ENCODE peak calls at places on chromosomes 13 and 19, in ten cellular contexts. One of them, this sample, is unnamed.

GRCh38 chr13:21971662-21972635 is 301.1 kb downstream of the FGF9 start:
- DNase-seq in H4: peak
- DNase-seq in activated T-cell treated with anti-CD3 and anti-CD28 coated beads, Interleukin-2, amount 50 U/mL, for 72 hours: no peak
- DNase-seq in cardiac fibroblast: peak
- DNase-seq in MM.1S: no peak
- DNase-seq in transverse colon: no peak
- DNase-seq in T-helper 1 cell: no peak
- DNase-seq in central memory CD8-positive, alpha-beta T cell: no peak
- DNase-seq in AG09319: no peak
- DNase-seq in upper lobe of right lung: no peak
- DNase-seq in this sample: no peak

GRCh38 chr13:106083620-106084350 is 451.7 kb downstream of the EFNB2 start:
- DNase-seq in upper lobe of right lung: no peak
- DNase-seq in activated T-cell treated with anti-CD3 and anti-CD28 coated beads, Interleukin-2, amount 50 U/mL, for 72 hours: peak
- DNase-seq in cardiac fibroblast: peak
- DNase-seq in MM.1S: peak
- DNase-seq in central memory CD8-positive, alpha-beta T cell: no peak
- DNase-seq in transverse colon: peak
- DNase-seq in AG09319: no peak
- DNase-seq in H4: peak
- DNase-seq in T-helper 1 cell: no peak
- DNase-seq in this sample: peak

GRCh38 chr13:44051923-44052322 is 172.2 kb downstream of the LACC1 start:
- DNase-seq in H4: no peak
- DNase-seq in AG09319: no peak
- DNase-seq in T-helper 1 cell: no peak
- DNase-seq in cardiac fibroblast: no peak
- DNase-seq in MM.1S: no peak
- DNase-seq in central memory CD8-positive, alpha-beta T cell: no peak
- DNase-seq in activated T-cell treated with anti-CD3 and anti-CD28 coated beads, Interleukin-2, amount 50 U/mL, for 72 hours: no peak
- DNase-seq in upper lobe of right lung: no peak
- DNase-seq in transverse colon: no peak
- DNase-seq in this sample: no peak

GRCh38 chr13:40315416-40316064 is 350.9 kb downstream of the FOXO1 start:
- DNase-seq in MM.1S: no peak
- DNase-seq in cardiac fibroblast: peak
- DNase-seq in AG09319: no peak
- DNase-seq in T-helper 1 cell: peak
- DNase-seq in activated T-cell treated with anti-CD3 and anti-CD28 coated beads, Interleukin-2, amount 50 U/mL, for 72 hours: peak
- DNase-seq in H4: no peak
- DNase-seq in upper lobe of right lung: no peak
- DNase-seq in central memory CD8-positive, alpha-beta T cell: no peak
- DNase-seq in transverse colon: no peak
- DNase-seq in this sample: no peak

GRCh38 chr19:3397266-3398022 is 31.1 kb downstream of the NFIC start:
- DNase-seq in AG09319: no peak
- DNase-seq in transverse colon: peak
- DNase-seq in cardiac fibroblast: no peak
- DNase-seq in H4: no peak
- DNase-seq in central memory CD8-positive, alpha-beta T cell: no peak
- DNase-seq in MM.1S: no peak
- DNase-seq in activated T-cell treated with anti-CD3 and anti-CD28 coated beads, Interleukin-2, amount 50 U/mL, for 72 hours: no peak
- DNase-seq in upper lobe of right lung: peak
- DNase-seq in T-helper 1 cell: no peak
- DNase-seq in this sample: peak

GRCh38 chr19:3132971-3133792 is 2.7 kb upstream of the GNA15 start:
- DNase-seq in transverse colon: peak
- DNase-seq in H4: peak
- DNase-seq in MM.1S: no peak
- DNase-seq in central memory CD8-positive, alpha-beta T cell: peak
- DNase-seq in T-helper 1 cell: peak
- DNase-seq in AG09319: no peak
- DNase-seq in cardiac fibroblast: peak
- DNase-seq in activated T-cell treated with anti-CD3 and anti-CD28 coated beads, Interleukin-2, amount 50 U/mL, for 72 hours: peak
- DNase-seq in upper lobe of right lung: peak
- DNase-seq in this sample: no peak

GRCh38 chr13:79393564-79394249 is 12.3 kb downstream of the RBM26 start:
- DNase-seq in activated T-cell treated with anti-CD3 and anti-CD28 coated beads, Interleukin-2, amount 50 U/mL, for 72 hours: no peak
- DNase-seq in transverse colon: peak
- DNase-seq in AG09319: no peak
- DNase-seq in MM.1S: peak
- DNase-seq in cardiac fibroblast: no peak
- DNase-seq in T-helper 1 cell: no peak
- DNase-seq in central memory CD8-positive, alpha-beta T cell: peak
- DNase-seq in H4: no peak
- DNase-seq in upper lobe of right lung: no peak
- DNase-seq in this sample: peak

GRCh38 chr19:784541-784940 is 12.7 kb upstream of the PTBP1 start:
- DNase-seq in central memory CD8-positive, alpha-beta T cell: no peak
- DNase-seq in H4: no peak
- DNase-seq in activated T-cell treated with anti-CD3 and anti-CD28 coated beads, Interleukin-2, amount 50 U/mL, for 72 hours: no peak
- DNase-seq in transverse colon: no peak
- DNase-seq in T-helper 1 cell: no peak
- DNase-seq in upper lobe of right lung: no peak
- DNase-seq in cardiac fibroblast: no peak
- DNase-seq in MM.1S: no peak
- DNase-seq in AG09319: no peak
- DNase-seq in this sample: no peak

GRCh38 chr19:7516281-7516862 is 469 bp downstream of the ZNF358 start:
- DNase-seq in H4: no peak
- DNase-seq in central memory CD8-positive, alpha-beta T cell: no peak
- DNase-seq in transverse colon: no peak
- DNase-seq in AG09319: no peak
- DNase-seq in activated T-cell treated with anti-CD3 and anti-CD28 coated beads, Interleukin-2, amount 50 U/mL, for 72 hours: no peak
- DNase-seq in upper lobe of right lung: no peak
- DNase-seq in T-helper 1 cell: no peak
- DNase-seq in MM.1S: no peak
- DNase-seq in cardiac fibroblast: no peak
- DNase-seq in this sample: no peak

GRCh38 chr19:33294058-33294798 is 8.1 kb downstream of the CEBPA start:
- DNase-seq in H4: no peak
- DNase-seq in transverse colon: no peak
- DNase-seq in MM.1S: no peak
- DNase-seq in AG09319: no peak
- DNase-seq in activated T-cell treated with anti-CD3 and anti-CD28 coated beads, Interleukin-2, amount 50 U/mL, for 72 hours: no peak
- DNase-seq in upper lobe of right lung: no peak
- DNase-seq in T-helper 1 cell: no peak
- DNase-seq in cardiac fibroblast: no peak
- DNase-seq in central memory CD8-positive, alpha-beta T cell: no peak
- DNase-seq in this sample: no peak

GRCh38 chr19:19113040-19113541 is 25.2 kb downstream of the TMEM161A start:
- DNase-seq in MM.1S: no peak
- DNase-seq in transverse colon: no peak
- DNase-seq in AG09319: no peak
- DNase-seq in activated T-cell treated with anti-CD3 and anti-CD28 coated beads, Interleukin-2, amount 50 U/mL, for 72 hours: no peak
- DNase-seq in H4: no peak
- DNase-seq in cardiac fibroblast: peak
- DNase-seq in central memory CD8-positive, alpha-beta T cell: no peak
- DNase-seq in T-helper 1 cell: no peak
- DNase-seq in upper lobe of right lung: no peak
- DNase-seq in this sample: peak

GRCh38 chr19:41702208-41702651 is 6.2 kb upstream of the CEACAM5 start:
- DNase-seq in H4: peak
- DNase-seq in AG09319: no peak
- DNase-seq in central memory CD8-positive, alpha-beta T cell: no peak
- DNase-seq in cardiac fibroblast: peak
- DNase-seq in T-helper 1 cell: no peak
- DNase-seq in MM.1S: no peak
- DNase-seq in activated T-cell treated with anti-CD3 and anti-CD28 coated beads, Interleukin-2, amount 50 U/mL, for 72 hours: no peak
- DNase-seq in transverse colon: no peak
- DNase-seq in upper lobe of right lung: no peak
- DNase-seq in this sample: no peak

GRCh38 chr13:81171065-81171647 is 830.2 kb upstream of the SPRY2 start:
- DNase-seq in upper lobe of right lung: no peak
- DNase-seq in H4: no peak
- DNase-seq in AG09319: no peak
- DNase-seq in T-helper 1 cell: no peak
- DNase-seq in cardiac fibroblast: peak
- DNase-seq in transverse colon: no peak
- DNase-seq in activated T-cell treated with anti-CD3 and anti-CD28 coated beads, Interleukin-2, amount 50 U/mL, for 72 hours: no peak
- DNase-seq in MM.1S: peak
- DNase-seq in central memory CD8-positive, alpha-beta T cell: no peak
- DNase-seq in this sample: peak

GRCh38 chr19:45637890-45638667 is 1.1 kb downstream of the EML2 start:
- DNase-seq in H4: no peak
- DNase-seq in upper lobe of right lung: no peak
- DNase-seq in AG09319: no peak
- DNase-seq in T-helper 1 cell: no peak
- DNase-seq in MM.1S: no peak
- DNase-seq in central memory CD8-positive, alpha-beta T cell: no peak
- DNase-seq in activated T-cell treated with anti-CD3 and anti-CD28 coated beads, Interleukin-2, amount 50 U/mL, for 72 hours: no peak
- DNase-seq in cardiac fibroblast: peak
- DNase-seq in transverse colon: peak
- DNase-seq in this sample: no peak

GRCh38 chr13:64488731-64489130 is 2741.4 kb downstream of the PCDH9 start:
- DNase-seq in transverse colon: no peak
- DNase-seq in H4: no peak
- DNase-seq in upper lobe of right lung: no peak
- DNase-seq in AG09319: no peak
- DNase-seq in T-helper 1 cell: no peak
- DNase-seq in cardiac fibroblast: peak
- DNase-seq in activated T-cell treated with anti-CD3 and anti-CD28 coated beads, Interleukin-2, amount 50 U/mL, for 72 hours: no peak
- DNase-seq in central memory CD8-positive, alpha-beta T cell: no peak
- DNase-seq in MM.1S: no peak
- DNase-seq in this sample: no peak

GRCh38 chr13:30725331-30726085 is 9.8 kb upstream of the ALOX5AP start:
- DNase-seq in MM.1S: no peak
- DNase-seq in upper lobe of right lung: no peak
- DNase-seq in transverse colon: no peak
- DNase-seq in central memory CD8-positive, alpha-beta T cell: no peak
- DNase-seq in activated T-cell treated with anti-CD3 and anti-CD28 coated beads, Interleukin-2, amount 50 U/mL, for 72 hours: no peak
- DNase-seq in T-helper 1 cell: no peak
- DNase-seq in AG09319: no peak
- DNase-seq in H4: no peak
- DNase-seq in cardiac fibroblast: peak
- DNase-seq in this sample: no peak

GRCh38 chr13:47418206-47418920 is 521.5 kb upstream of the HTR2A start:
- DNase-seq in activated T-cell treated with anti-CD3 and anti-CD28 coated beads, Interleukin-2, amount 50 U/mL, for 72 hours: no peak
- DNase-seq in upper lobe of right lung: no peak
- DNase-seq in H4: no peak
- DNase-seq in T-helper 1 cell: no peak
- DNase-seq in MM.1S: no peak
- DNase-seq in central memory CD8-positive, alpha-beta T cell: no peak
- DNase-seq in AG09319: no peak
- DNase-seq in transverse colon: no peak
- DNase-seq in cardiac fibroblast: no peak
- DNase-seq in this sample: no peak

GRCh38 chr13:46687810-46688209 is 109.2 kb downstream of the ESD start:
- DNase-seq in cardiac fibroblast: peak
- DNase-seq in AG09319: no peak
- DNase-seq in central memory CD8-positive, alpha-beta T cell: no peak
- DNase-seq in MM.1S: no peak
- DNase-seq in H4: no peak
- DNase-seq in T-helper 1 cell: no peak
- DNase-seq in activated T-cell treated with anti-CD3 and anti-CD28 coated beads, Interleukin-2, amount 50 U/mL, for 72 hours: peak
- DNase-seq in transverse colon: no peak
- DNase-seq in upper lobe of right lung: no peak
- DNase-seq in this sample: peak

GRCh38 chr13:32126756-32127155 is 95.2 kb downstream of the FRY start:
- DNase-seq in activated T-cell treated with anti-CD3 and anti-CD28 coated beads, Interleukin-2, amount 50 U/mL, for 72 hours: no peak
- DNase-seq in H4: no peak
- DNase-seq in central memory CD8-positive, alpha-beta T cell: no peak
- DNase-seq in T-helper 1 cell: no peak
- DNase-seq in cardiac fibroblast: peak
- DNase-seq in upper lobe of right lung: no peak
- DNase-seq in MM.1S: no peak
- DNase-seq in transverse colon: no peak
- DNase-seq in AG09319: no peak
- DNase-seq in this sample: no peak

GRCh38 chr19:21197589-21198295 is 55.9 kb downstream of the ZNF431 start:
- DNase-seq in AG09319: no peak
- DNase-seq in H4: no peak
- DNase-seq in cardiac fibroblast: no peak
- DNase-seq in activated T-cell treated with anti-CD3 and anti-CD28 coated beads, Interleukin-2, amount 50 U/mL, for 72 hours: no peak
- DNase-seq in central memory CD8-positive, alpha-beta T cell: no peak
- DNase-seq in T-helper 1 cell: no peak
- DNase-seq in upper lobe of right lung: no peak
- DNase-seq in transverse colon: no peak
- DNase-seq in MM.1S: no peak
- DNase-seq in this sample: no peak

GRCh38 chr13:96771501-96772367 is 222.5 kb downstream of the OXGR1 start:
- DNase-seq in upper lobe of right lung: no peak
- DNase-seq in central memory CD8-positive, alpha-beta T cell: no peak
- DNase-seq in cardiac fibroblast: peak
- DNase-seq in activated T-cell treated with anti-CD3 and anti-CD28 coated beads, Interleukin-2, amount 50 U/mL, for 72 hours: no peak
- DNase-seq in H4: no peak
- DNase-seq in transverse colon: no peak
- DNase-seq in AG09319: no peak
- DNase-seq in T-helper 1 cell: no peak
- DNase-seq in MM.1S: peak
- DNase-seq in this sample: no peak

GRCh38 chr19:45919678-45920077 is 5.1 kb upstream of the NANOS2 start:
- DNase-seq in MM.1S: no peak
- DNase-seq in central memory CD8-positive, alpha-beta T cell: no peak
- DNase-seq in T-helper 1 cell: no peak
- DNase-seq in H4: no peak
- DNase-seq in cardiac fibroblast: no peak
- DNase-seq in activated T-cell treated with anti-CD3 and anti-CD28 coated beads, Interleukin-2, amount 50 U/mL, for 72 hours: no peak
- DNase-seq in AG09319: no peak
- DNase-seq in upper lobe of right lung: no peak
- DNase-seq in transverse colon: no peak
- DNase-seq in this sample: no peak

GRCh38 chr19:17076539-17076919 is 952 bp downstream of the MYO9B start:
- DNase-seq in MM.1S: no peak
- DNase-seq in upper lobe of right lung: no peak
- DNase-seq in cardiac fibroblast: no peak
- DNase-seq in activated T-cell treated with anti-CD3 and anti-CD28 coated beads, Interleukin-2, amount 50 U/mL, for 72 hours: peak
- DNase-seq in AG09319: no peak
- DNase-seq in central memory CD8-positive, alpha-beta T cell: no peak
- DNase-seq in T-helper 1 cell: no peak
- DNase-seq in transverse colon: peak
- DNase-seq in H4: no peak
- DNase-seq in this sample: no peak

GRCh38 chr19:40604647-40605200 is 3.6 kb downstream of the LTBP4 start:
- DNase-seq in cardiac fibroblast: no peak
- DNase-seq in AG09319: no peak
- DNase-seq in transverse colon: peak
- DNase-seq in T-helper 1 cell: no peak
- DNase-seq in H4: no peak
- DNase-seq in MM.1S: peak
- DNase-seq in activated T-cell treated with anti-CD3 and anti-CD28 coated beads, Interleukin-2, amount 50 U/mL, for 72 hours: no peak
- DNase-seq in central memory CD8-positive, alpha-beta T cell: no peak
- DNase-seq in upper lobe of right lung: no peak
- DNase-seq in this sample: peak

GRCh38 chr13:71879129-71879535 is 12.1 kb upstream of the DACH1 start:
- DNase-seq in cardiac fibroblast: peak
- DNase-seq in central memory CD8-positive, alpha-beta T cell: no peak
- DNase-seq in T-helper 1 cell: no peak
- DNase-seq in transverse colon: no peak
- DNase-seq in MM.1S: peak
- DNase-seq in activated T-cell treated with anti-CD3 and anti-CD28 coated beads, Interleukin-2, amount 50 U/mL, for 72 hours: no peak
- DNase-seq in AG09319: no peak
- DNase-seq in upper lobe of right lung: no peak
- DNase-seq in H4: peak
- DNase-seq in this sample: no peak

This sample was measured in Caco-2.